ENCODE peak calls at places on chromosomes 16 and 17, in four cellular contexts. One of them, this sample, is unnamed.

GRCh38 chr17:53626286-53626685 is 196.4 kb upstream of the KIF2B start:
- DNase-seq in astrocyte of the cerebellum: peak
- DNase-seq in HCT116: no peak
- DNase-seq in B cell: no peak
- DNase-seq in this sample: no peak

GRCh38 chr16:47903470-47903869 is 252.3 kb downstream of the ABCC12 start:
- DNase-seq in astrocyte of the cerebellum: no peak
- DNase-seq in B cell: no peak
- DNase-seq in HCT116: no peak
- DNase-seq in this sample: no peak

GRCh38 chr17:82702161-82702932 is 3.8 kb upstream of the RAB40B start:
- DNase-seq in B cell: no peak
- DNase-seq in astrocyte of the cerebellum: no peak
- DNase-seq in HCT116: no peak
- DNase-seq in this sample: no peak

GRCh38 chr17:76732734-76733617 is 4.2 kb downstream of the SRSF2 start:
- DNase-seq in B cell: no peak
- DNase-seq in astrocyte of the cerebellum: no peak
- DNase-seq in HCT116: no peak
- DNase-seq in this sample: no peak

GRCh38 chr17:10216213-10216982 is 18.0 kb upstream of the GAS7 start:
- DNase-seq in astrocyte of the cerebellum: no peak
- DNase-seq in B cell: no peak
- DNase-seq in HCT116: no peak
- DNase-seq in this sample: no peak

GRCh38 chr17:50037321-50038107 is 18.4 kb upstream of the ITGA3 start:
- DNase-seq in HCT116: no peak
- DNase-seq in B cell: no peak
- DNase-seq in astrocyte of the cerebellum: no peak
- DNase-seq in this sample: no peak

GRCh38 chr17:50048146-50048720 is 7.7 kb upstream of the ITGA3 start:
- DNase-seq in HCT116: no peak
- DNase-seq in astrocyte of the cerebellum: no peak
- DNase-seq in B cell: no peak
- DNase-seq in this sample: no peak

GRCh38 chr17:77482375-77483127 is 341.8 kb downstream of the SEC14L1 start:
- DNase-seq in B cell: no peak
- DNase-seq in HCT116: no peak
- DNase-seq in astrocyte of the cerebellum: no peak
- DNase-seq in this sample: no peak

GRCh38 chr17:27378482-27379200 is 77.6 kb upstream of the KSR1 start:
- DNase-seq in astrocyte of the cerebellum: no peak
- DNase-seq in HCT116: no peak
- DNase-seq in B cell: no peak
- DNase-seq in this sample: no peak

GRCh38 chr17:42403150-42403549 is 14.9 kb upstream of the STAT3 start:
- DNase-seq in astrocyte of the cerebellum: no peak
- DNase-seq in B cell: no peak
- DNase-seq in HCT116: no peak
- DNase-seq in this sample: peak

GRCh38 chr16:324451-325334 is 27.8 kb downstream of the AXIN1 start:
- DNase-seq in HCT116: no peak
- DNase-seq in B cell: peak
- DNase-seq in astrocyte of the cerebellum: no peak
- DNase-seq in this sample: peak

GRCh38 chr17:78040561-78041400 is 82.3 kb downstream of the TNRC6C start:
- DNase-seq in B cell: peak
- DNase-seq in astrocyte of the cerebellum: peak
- DNase-seq in HCT116: peak
- DNase-seq in this sample: peak

GRCh38 chr16:69620564-69620963 is 54.8 kb downstream of the NFAT5 start:
- DNase-seq in B cell: no peak
- DNase-seq in astrocyte of the cerebellum: no peak
- DNase-seq in HCT116: no peak
- DNase-seq in this sample: no peak

GRCh38 chr17:64343833-64344637 is 46.6 kb downstream of the PECAM1 start:
- DNase-seq in astrocyte of the cerebellum: peak
- DNase-seq in HCT116: no peak
- DNase-seq in B cell: no peak
- DNase-seq in this sample: peak

GRCh38 chr16:1265090-1265630 is 9.3 kb downstream of the TPSD1 start:
- DNase-seq in astrocyte of the cerebellum: no peak
- DNase-seq in HCT116: no peak
- DNase-seq in B cell: no peak
- DNase-seq in this sample: no peak

GRCh38 chr16:89412811-89413210 is 77.5 kb downstream of the ANKRD11 start:
- DNase-seq in HCT116: no peak
- DNase-seq in astrocyte of the cerebellum: no peak
- DNase-seq in B cell: no peak
- DNase-seq in this sample: no peak
- TF ChIP-seq CTCF in HCT116: no peak
- TF ChIP-seq CTCF in astrocyte of the cerebellum: no peak
- TF ChIP-seq CTCF in B cell: no peak
- TF ChIP-seq CTCF in this sample: no peak

DNA sequence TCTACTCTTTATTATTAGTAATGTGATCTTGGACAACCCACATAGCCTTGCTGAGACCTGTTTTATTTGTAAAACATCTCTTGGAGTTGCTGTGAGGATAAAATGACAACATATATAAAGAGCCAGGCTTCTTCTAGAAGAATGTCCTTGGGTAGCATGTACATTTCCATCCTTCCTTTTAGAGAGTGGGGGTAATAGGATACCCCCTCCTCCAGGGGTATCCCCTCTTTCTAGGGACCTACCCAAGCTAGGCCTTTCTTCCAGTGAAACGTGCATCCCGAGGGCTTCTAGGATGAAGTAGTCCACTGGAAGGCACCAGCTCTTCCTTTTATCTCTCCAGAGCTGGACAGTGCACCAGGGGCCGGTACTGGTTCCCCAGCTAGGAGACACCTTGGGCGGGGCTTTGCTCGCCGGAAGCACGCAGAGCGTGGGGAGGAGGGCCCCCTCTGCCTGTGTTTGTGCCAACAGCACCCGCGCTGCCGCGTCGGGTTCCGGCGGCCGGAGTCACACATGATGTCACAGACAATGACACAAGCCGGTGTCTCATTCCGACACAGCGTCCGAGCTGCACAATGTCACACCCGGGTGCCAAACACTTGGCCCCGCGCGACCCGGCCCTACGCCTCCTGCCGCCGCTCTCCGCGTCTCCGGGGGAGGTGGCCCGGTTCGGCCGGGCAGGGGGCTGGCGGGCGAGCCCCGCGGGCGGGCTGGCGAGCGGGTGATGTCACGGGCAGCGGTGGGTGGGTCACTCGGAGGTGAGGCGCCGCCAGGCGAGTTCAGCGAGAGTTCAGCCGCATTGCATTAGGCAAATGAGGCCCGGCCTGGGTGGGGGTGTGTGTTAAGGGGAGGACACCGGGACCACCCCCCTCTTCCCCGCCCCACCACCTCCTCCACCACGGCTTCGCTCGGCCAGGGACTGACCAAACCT is 23.4 kb downstream of the GJD3 start:
- DNase-seq in B cell: peak
- DNase-seq in HCT116: peak
- DNase-seq in astrocyte of the cerebellum: no peak
- DNase-seq in this sample: peak
- TF ChIP-seq CTCF in B cell: no peak
- TF ChIP-seq CTCF in HCT116: no peak
- TF ChIP-seq CTCF in astrocyte of the cerebellum: no peak
- TF ChIP-seq CTCF in this sample: no peak

GRCh38 chr16:51523400-51523799 is 372.3 kb upstream of the SALL1 start:
- DNase-seq in astrocyte of the cerebellum: peak
- DNase-seq in HCT116: no peak
- DNase-seq in B cell: no peak
- DNase-seq in this sample: no peak

GRCh38 chr16:51522902-51523301 is 371.8 kb upstream of the SALL1 start:
- DNase-seq in astrocyte of the cerebellum: no peak
- DNase-seq in B cell: no peak
- DNase-seq in HCT116: no peak
- DNase-seq in this sample: no peak

GRCh38 chr16:51526622-51527021 is 375.6 kb upstream of the SALL1 start:
- DNase-seq in B cell: no peak
- DNase-seq in HCT116: no peak
- DNase-seq in astrocyte of the cerebellum: no peak
- DNase-seq in this sample: no peak

GRCh38 chr16:51524070-51524469 is 373.0 kb upstream of the SALL1 start:
- DNase-seq in B cell: no peak
- DNase-seq in astrocyte of the cerebellum: no peak
- DNase-seq in HCT116: no peak
- DNase-seq in this sample: no peak

GRCh38 chr16:51524555-51525373 is 373.7 kb upstream of the SALL1 start:
- DNase-seq in HCT116: no peak
- DNase-seq in B cell: no peak
- DNase-seq in astrocyte of the cerebellum: peak
- DNase-seq in this sample: no peak
- TF ChIP-seq CTCF in HCT116: no peak
- TF ChIP-seq CTCF in B cell: no peak
- TF ChIP-seq CTCF in astrocyte of the cerebellum: peak
- TF ChIP-seq CTCF in this sample: no peak

GRCh38 chr17:32875230-32875903 is 1.6 kb downstream of the MYO1D start:
- DNase-seq in B cell: no peak
- DNase-seq in astrocyte of the cerebellum: no peak
- DNase-seq in HCT116: no peak
- DNase-seq in this sample: no peak

GRCh38 chr17:32877164-32877764 is 340 bp upstream of the MYO1D start:
- DNase-seq in HCT116: peak
- DNase-seq in astrocyte of the cerebellum: peak
- DNase-seq in B cell: peak
- DNase-seq in this sample: peak

GRCh38 chr17:32875904-32876413 is 965 bp downstream of the MYO1D start:
- DNase-seq in astrocyte of the cerebellum: no peak
- DNase-seq in B cell: no peak
- DNase-seq in HCT116: no peak
- DNase-seq in this sample: no peak

GRCh38 chr17:32878211-32878610 is 1.3 kb upstream of the MYO1D start:
- DNase-seq in HCT116: no peak
- DNase-seq in B cell: no peak
- DNase-seq in astrocyte of the cerebellum: no peak
- DNase-seq in this sample: no peak

DNA sequence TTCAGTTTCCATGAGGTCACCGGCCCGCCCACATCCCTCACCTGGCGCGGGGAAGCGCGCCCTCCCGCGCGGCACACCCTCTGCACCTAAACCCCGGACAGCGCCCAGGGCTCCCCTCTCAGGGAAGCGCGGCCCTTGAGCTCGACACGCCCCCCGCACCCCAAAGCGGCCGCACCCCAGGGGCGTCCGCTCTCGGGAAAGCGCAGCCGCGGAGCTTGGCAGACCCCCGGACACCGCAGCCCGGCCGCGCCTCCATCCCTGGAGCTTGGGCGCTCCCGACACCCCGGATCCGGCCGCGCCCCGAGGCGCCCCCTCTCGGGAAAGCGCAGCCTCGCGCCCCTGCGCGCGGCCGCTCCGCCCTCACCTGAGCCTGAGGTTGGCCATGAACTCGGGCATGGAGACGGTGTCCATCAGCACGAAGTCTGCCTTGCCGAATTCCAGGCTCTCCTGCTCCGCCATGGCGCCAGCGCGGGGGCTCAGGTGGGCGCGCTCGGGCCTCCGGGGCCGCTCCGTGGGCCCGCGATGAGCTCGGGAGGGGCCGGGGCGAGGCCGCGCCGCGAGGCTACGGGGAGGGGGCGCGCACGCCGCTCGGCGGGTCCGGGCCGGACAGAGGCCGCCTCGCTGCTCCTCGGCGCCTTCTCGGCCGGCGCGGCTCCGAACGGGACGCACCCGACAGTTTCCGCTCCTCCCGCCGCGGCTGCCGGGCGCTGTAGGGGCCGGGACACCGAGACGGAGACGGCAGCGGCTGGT is at the start of gene MYO1D:
- DNase-seq in astrocyte of the cerebellum: no peak
- DNase-seq in HCT116: peak
- DNase-seq in B cell: peak
- DNase-seq in this sample: peak
- TF ChIP-seq CTCF in astrocyte of the cerebellum: peak
- TF ChIP-seq CTCF in HCT116: no peak
- TF ChIP-seq CTCF in B cell: peak
- TF ChIP-seq CTCF in this sample: peak